ENCODE peak calls at places on chromosomes 7 and 10, in six cellular contexts. I is germinal center; O is HuH-7.5; P is K562; X is testis; F is stimulated activated CD8-positive, alpha-beta memory T cell treated with anti-CD3 and anti-CD28 coated beads, Interleukin-15, amount 100 ng/mL, for 24 hours. J is an unnamed sample.

GRCh38 chr7:80478683-80479082 is 33.2 kb downstream of the GNAT3 start:
- DNase-seq in I (no peak), O (no peak), P (no peak), X (no peak), F (no peak), J (no peak)

GRCh38 chr10:8064436-8064835 is 9.9 kb downstream of the GATA3 start:
- DNase-seq in I (no peak), O (no peak), P (no peak), X (no peak), F (no peak), J (no peak)

GRCh38 chr10:20892796-20893195 is 4.3 kb downstream of the NEBL start:
- DNase-seq in I (no peak), O (no peak), P (no peak), X (no peak), F (no peak), J (no peak)

GRCh38 chr10:30166929-30167328 is 107.5 kb upstream of the JCAD start:
- DNase-seq in I (no peak), O (no peak), P (no peak), X (no peak), F (no peak), J (no peak)

GRCh38 chr7:22728416-22729029 is 1.5 kb downstream of the IL6 start:
- DNase-seq in I (peak), O (peak), P (peak), X (no peak), F (no peak), J (no peak)

GRCh38 chr7:75567948-75568595 is 76.0 kb downstream of the SPDYE5 start:
- DNase-seq in I (no peak), O (no peak), P (no peak), X (no peak), F (no peak), J (no peak)

GRCh38 chr7:106844286-106844997 is 20.6 kb upstream of the PIK3CG start:
- DNase-seq in I (no peak), O (no peak), P (no peak), X (no peak), F (no peak), J (no peak)

GRCh38 chr10:29081971-29082699 is 206.7 kb upstream of the LYZL1 start:
- DNase-seq in I (no peak), O (no peak), P (no peak), X (no peak), F (no peak), J (no peak)

GRCh38 chr10:66924674-66925345 is 1.0 kb upstream of the LRRTM3 start:
- DNase-seq in I (no peak), O (no peak), P (no peak), X (no peak), F (no peak), J (no peak)

GRCh38 chr10:43117031-43117776 is 21.0 kb upstream of the CSGALNACT2 start:
- DNase-seq in I (no peak), O (no peak), P (no peak), X (no peak), F (no peak), J (no peak)

GRCh38 chr10:126247454-126247975 is 140.8 kb downstream of the ADAM12 start:
- DNase-seq in I (no peak), O (no peak), P (no peak), X (no peak), F (no peak), J (peak)

GRCh38 chr7:134823400-134823799 is 44.0 kb downstream of the CALD1 start:
- DNase-seq in I (no peak), O (no peak), P (no peak), X (no peak), F (no peak), J (no peak)

GRCh38 chr7:2517004-2517403 is 2.6 kb upstream of the LFNG start:
- DNase-seq in I (no peak), O (no peak), P (no peak), X (no peak), F (no peak), J (no peak)

GRCh38 chr10:86943316-86944030 is 13.9 kb downstream of the MMRN2 start:
- DNase-seq in I (no peak), O (no peak), P (no peak), X (no peak), F (no peak), J (no peak)

GRCh38 chr10:108801220-108801619 is 1122.1 kb downstream of the XPNPEP1 start:
- DNase-seq in I (no peak), O (no peak), P (no peak), X (no peak), F (no peak), J (no peak)

GRCh38 chr7:22561356-22561755 is 61.4 kb upstream of the STEAP1B start:
- DNase-seq in I (no peak), O (no peak), P (no peak), X (peak), F (no peak), J (peak)

GRCh38 chr10:59303018-59303417 is 59.3 kb downstream of the FAM13C start:
- DNase-seq in I (no peak), O (no peak), P (no peak), X (no peak), F (no peak), J (no peak)

GRCh38 chr10:71077143-71077581 is 135.2 kb upstream of the UNC5B start:
- DNase-seq in I (no peak), O (no peak), P (no peak), X (peak), F (no peak), J (no peak)

GRCh38 chr10:120583424-120584108 is 126.5 kb downstream of the PLPP4 start:
- DNase-seq in I (no peak), O (no peak), P (no peak), X (no peak), F (no peak), J (no peak)

GRCh38 chr10:77873558-77874380 is 52.8 kb downstream of the DLG5 start:
- DNase-seq in I (peak), O (no peak), P (peak), X (peak), F (no peak), J (peak)

GRCh38 chr7:123961731-123962130 is 36.7 kb downstream of the SPAM1 start:
- DNase-seq in I (no peak), O (no peak), P (no peak), X (no peak), F (no peak), J (no peak)